ENCODE peak calls at places on chromosomes 5 and 9, in eight cellular contexts. T, J, E, F, V, D, H and N are unnamed samples.
A peak's percentile ranks its signal among the peaks of the same experiment; 100 is the strongest.

GRCh38 chr5:134530375-134531077 is 5.1 kb downstream of the JADE2 start:
- DNase-seq in T (no peak), J (no peak), E (no peak), F (no peak), V (no peak), D (no peak), H (no peak), N (no peak)

GRCh38 chr5:68839019-68839552 is 254.7 kb upstream of the SLC30A5 start:
- DNase-seq in T (peak; percentile 76), J (no peak), E (no peak), F (no peak), V (no peak), D (no peak), H (no peak), N (peak; percentile 15)

GRCh38 chr5:173535166-173535975 is 81.1 kb downstream of the BOD1 start:
- DNase-seq in T (no peak), J (no peak), E (no peak), F (no peak), V (no peak), D (no peak), H (no peak), N (no peak)

GRCh38 chr5:170296036-170296934 is 1.3 kb downstream of the LCP2 start:
- DNase-seq in T (no peak), J (no peak), E (no peak), F (no peak), V (no peak), D (no peak), H (no peak), N (no peak)

GRCh38 chr9:133163559-133164208 is at the start of gene GBGT1:
- DNase-seq in T (peak; percentile 14), J (peak; percentile 84), E (no peak), F (peak; percentile 81), V (peak; percentile 52), D (no peak), H (no peak), N (no peak)

GRCh38 chr5:179142434-179143198 is 82.4 kb downstream of the ZNF354C start:
- DNase-seq in T (peak; percentile 8), J (no peak), E (no peak), F (no peak), V (no peak), D (peak; percentile 68), H (peak; percentile 26), N (peak; percentile 6)

GRCh38 chr9:69344459-69344858 is 19.4 kb downstream of the ENTREP1 start:
- DNase-seq in T (no peak), J (no peak), E (no peak), F (no peak), V (no peak), D (no peak), H (no peak), N (no peak)

GRCh38 chr5:58318468-58318867 is 141.4 kb downstream of the PLK2 start:
- DNase-seq in T (peak; percentile 25), J (no peak), E (no peak), F (no peak), V (no peak), D (peak; percentile 16), H (no peak), N (no peak)